ENCODE peak calls at places on chromosomes 1 and 21, in five cellular contexts. E, C, J, K and H are unnamed samples.

GRCh38 chr21:24895885-24896734 is 711.2 kb downstream of the MRPL39 start:
- DNase-seq in E (no peak), C (peak), J (no peak), K (no peak), H (no peak)

GRCh38 chr1:192158181-192158580 is at the start of gene RGS18:
- DNase-seq in E (no peak), C (peak), J (no peak), K (no peak), H (no peak)

GRCh38 chr21:44485254-44485793 is 30.0 kb downstream of the LRRC3 start:
- DNase-seq in E (no peak), C (peak), J (peak), K (peak), H (peak)

GRCh38 chr1:50105430-50105829 is 3.3 kb upstream of the ELAVL4 start:
- DNase-seq in E (no peak), C (no peak), J (no peak), K (peak), H (no peak)

GRCh38 chr1:182568647-182569284 is 20.3 kb downstream of the RNASEL start:
- DNase-seq in E (no peak), C (no peak), J (no peak), K (no peak), H (no peak)

GRCh38 chr1:15153842-15154479 is 414 bp downstream of the TMEM51 start:
- DNase-seq in E (no peak), C (peak), J (peak), K (peak), H (peak)

GRCh38 chr1:35558374-35559316 is 1.0 kb downstream of the NCDN start:
- DNase-seq in E (no peak), C (no peak), J (no peak), K (peak), H (no peak)

GRCh38 chr1:156859523-156860112 is 701 bp upstream of the INSRR start:
- DNase-seq in E (no peak), C (no peak), J (no peak), K (no peak), H (peak)

GRCh38 chr21:32477424-32477745 is 64.9 kb downstream of the EVA1C start:
- DNase-seq in E (no peak), C (no peak), J (no peak), K (no peak), H (no peak)

GRCh38 chr1:94922756-94923465 is 4.0 kb downstream of the CNN3 start:
- DNase-seq in E (no peak), C (peak), J (no peak), K (no peak), H (no peak)

GRCh38 chr1:61247881-61248752 is 165.8 kb downstream of the NFIA start:
- DNase-seq in E (no peak), C (no peak), J (no peak), K (no peak), H (no peak)

GRCh38 chr1:5423109-5423508 is 569.1 kb downstream of the NPHP4 start:
- DNase-seq in E (no peak), C (no peak), J (no peak), K (no peak), H (no peak)

GRCh38 chr1:83641206-83641658 is 357.7 kb downstream of the TTLL7 start:
- DNase-seq in E (no peak), C (no peak), J (no peak), K (no peak), H (no peak)

GRCh38 chr1:113783254-113784103 is 24.2 kb upstream of the PHTF1 start:
- DNase-seq in E (no peak), C (peak), J (no peak), K (no peak), H (no peak)

GRCh38 chr1:6666696-6667095 is 34.9 kb downstream of the DNAJC11 start:
- DNase-seq in E (no peak), C (no peak), J (no peak), K (peak), H (no peak)

GRCh38 chr1:12368646-12369045 is 138.8 kb downstream of the VPS13D start:
- DNase-seq in E (peak), C (no peak), J (no peak), K (no peak), H (no peak)

GRCh38 chr1:160951443-160952128 is 3.0 kb downstream of the ITLN2 start:
- DNase-seq in E (peak), C (peak), J (peak), K (peak), H (peak)

GRCh38 chr1:19734056-19734455 is 65.7 kb downstream of the TMCO4 start:
- DNase-seq in E (no peak), C (no peak), J (no peak), K (no peak), H (no peak)

GRCh38 chr1:182397653-182398388 is 2.6 kb downstream of the TEDDM1 start:
- DNase-seq in E (no peak), C (peak), J (no peak), K (no peak), H (no peak)

GRCh38 chr1:120179420-120180348 is 3.4 kb upstream of the SEC22B start:
- DNase-seq in E (no peak), C (peak), J (no peak), K (no peak), H (peak)

DNA sequence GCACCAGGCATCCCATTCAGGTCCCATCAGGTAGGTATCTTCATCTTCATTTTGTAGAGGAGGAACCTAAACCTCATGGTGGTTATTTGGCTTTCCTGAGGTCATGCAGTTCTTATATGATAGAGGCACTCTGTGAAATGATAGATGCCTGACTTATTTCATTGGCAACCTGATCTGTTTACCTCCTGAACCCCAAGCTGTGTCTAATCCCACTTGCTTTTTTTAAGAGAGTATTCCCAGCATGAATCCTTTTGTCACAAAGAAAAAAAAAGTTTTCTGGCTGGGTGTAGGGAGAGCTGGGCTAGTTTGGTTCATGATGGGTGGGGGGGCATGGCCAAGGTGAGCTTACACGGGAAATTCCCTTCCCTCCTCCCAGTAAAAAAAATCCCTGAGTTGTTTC is 154.2 kb downstream of the TENT5C start:
- DNase-seq in E (no peak), C (no peak), J (no peak), K (no peak), H (no peak)
- TF ChIP-seq USF2 in E (no peak), C (no peak), J (no peak), K (no peak), H (no peak)

GRCh38 chr1:56683569-56683968 is 38.5 kb downstream of the PRKAA2 start:
- DNase-seq in E (peak), C (no peak), J (no peak), K (no peak), H (no peak)

GRCh38 chr1:56686171-56686570 is 41.1 kb downstream of the PRKAA2 start:
- DNase-seq in E (no peak), C (peak), J (no peak), K (no peak), H (no peak)

GRCh38 chr1:56688522-56689026 is 43.5 kb downstream of the PRKAA2 start:
- DNase-seq in E (peak), C (peak), J (peak), K (no peak), H (no peak)
- TF ChIP-seq MAFK in E (peak), C (no peak), J (peak), K (no peak), H (peak)

GRCh38 chr1:203186446-203187305 is at the start of gene CHI3L1:
- DNase-seq in E (no peak), C (no peak), J (no peak), K (no peak), H (no peak)

GRCh38 chr1:203184467-203184866 is 2.0 kb downstream of the CHI3L1 start:
- DNase-seq in E (no peak), C (no peak), J (no peak), K (no peak), H (no peak)

GRCh38 chr1:203186091-203186445 is 436 bp downstream of the CHI3L1 start:
- DNase-seq in E (no peak), C (no peak), J (no peak), K (no peak), H (no peak)

GRCh38 chr1:203185061-203185461 is 1.4 kb downstream of the CHI3L1 start:
- DNase-seq in E (no peak), C (no peak), J (no peak), K (no peak), H (no peak)

GRCh38 chr1:203185585-203185984 is 919 bp downstream of the CHI3L1 start:
- DNase-seq in E (no peak), C (no peak), J (no peak), K (no peak), H (no peak)
- TF ChIP-seq USF2 in E (no peak), C (no peak), J (no peak), K (no peak), H (no peak)

GRCh38 chr1:245788886-245789285 is 634.1 kb downstream of the KIF26B start:
- DNase-seq in E (no peak), C (no peak), J (no peak), K (no peak), H (no peak)

GRCh38 chr1:245788269-245788668 is 633.5 kb downstream of the KIF26B start:
- DNase-seq in E (no peak), C (peak), J (no peak), K (no peak), H (no peak)

GRCh38 chr1:245790441-245790840 is 635.7 kb downstream of the KIF26B start:
- DNase-seq in E (no peak), C (peak), J (no peak), K (no peak), H (no peak)

GRCh38 chr1:245779797-245780529 is 625.2 kb downstream of the KIF26B start:
- DNase-seq in E (no peak), C (no peak), J (no peak), K (peak), H (no peak)

GRCh38 chr1:245785433-245785832 is 630.6 kb downstream of the KIF26B start:
- DNase-seq in E (no peak), C (no peak), J (no peak), K (no peak), H (no peak)
- TF ChIP-seq MAFK in E (no peak), C (no peak), J (no peak), K (no peak), H (no peak)

GRCh38 chr1:92366045-92366405 is 67.2 kb downstream of the RPAP2 start:
- DNase-seq in E (no peak), C (no peak), J (no peak), K (no peak), H (no peak)
- TF ChIP-seq USF2 in E (no peak), C (no peak), J (no peak), K (no peak), H (no peak)

DNA sequence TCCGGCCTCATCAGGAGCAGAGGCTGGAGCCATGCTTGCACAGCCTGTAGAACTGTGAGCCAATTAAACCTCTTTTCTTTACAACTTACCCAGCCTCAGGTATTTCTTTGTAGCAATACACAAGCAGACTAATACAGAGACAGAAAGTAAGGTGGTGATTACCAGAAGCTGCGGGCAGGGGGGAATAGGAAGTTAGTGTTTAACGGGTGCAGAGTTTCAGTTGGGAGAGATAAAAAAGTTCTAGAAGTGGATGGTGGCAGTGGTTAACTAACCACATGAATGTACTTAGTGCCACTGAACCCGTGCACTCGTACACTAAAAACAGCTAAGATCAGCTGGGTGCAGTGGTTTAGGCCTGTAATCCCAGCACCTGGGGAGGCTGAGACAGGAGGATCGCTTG is 80.4 kb upstream of the TARDBP start:
- DNase-seq in E (no peak), C (no peak), J (no peak), K (no peak), H (no peak)
- TF ChIP-seq MAFK in E (no peak), C (no peak), J (no peak), K (no peak), H (no peak)

DNA sequence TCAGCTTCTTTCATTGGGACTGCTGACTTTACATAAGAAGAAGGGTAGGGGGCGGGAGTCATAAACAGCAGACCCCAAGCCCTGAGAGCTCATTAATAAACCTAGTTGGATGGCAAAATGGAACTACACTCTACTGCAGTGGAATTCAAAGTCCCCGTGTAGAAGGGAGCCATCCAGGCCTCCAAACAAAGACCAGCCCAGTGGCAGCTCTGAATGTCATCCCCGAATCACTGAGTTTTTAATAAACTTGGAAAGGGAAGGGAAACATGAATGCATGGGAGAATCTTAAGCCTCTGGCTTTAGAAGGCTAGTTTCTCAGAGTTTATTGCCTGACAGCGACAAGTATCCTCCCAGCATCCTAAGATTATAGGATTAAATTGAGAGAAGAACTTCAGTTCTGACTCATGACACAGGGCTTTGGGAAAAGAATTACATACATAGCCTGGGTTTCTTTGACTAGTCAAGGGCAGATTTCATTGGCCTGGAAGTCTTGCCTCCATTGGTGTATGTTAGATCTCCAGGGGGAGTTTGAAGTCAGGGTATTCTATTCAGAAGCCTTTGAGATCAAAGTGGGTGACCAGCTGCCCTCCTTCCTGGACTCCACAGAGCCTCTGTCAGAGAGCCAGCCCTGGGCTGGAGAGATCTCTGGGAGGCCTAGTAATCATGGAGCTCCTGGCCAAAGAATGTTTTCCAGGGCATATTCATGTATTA is 3.8 kb downstream of the ATF3 start:
- DNase-seq in E (no peak), C (no peak), J (no peak), K (no peak), H (no peak)
- TF ChIP-seq USF2 in E (no peak), C (no peak), J (no peak), K (no peak), H (no peak)

DNA sequence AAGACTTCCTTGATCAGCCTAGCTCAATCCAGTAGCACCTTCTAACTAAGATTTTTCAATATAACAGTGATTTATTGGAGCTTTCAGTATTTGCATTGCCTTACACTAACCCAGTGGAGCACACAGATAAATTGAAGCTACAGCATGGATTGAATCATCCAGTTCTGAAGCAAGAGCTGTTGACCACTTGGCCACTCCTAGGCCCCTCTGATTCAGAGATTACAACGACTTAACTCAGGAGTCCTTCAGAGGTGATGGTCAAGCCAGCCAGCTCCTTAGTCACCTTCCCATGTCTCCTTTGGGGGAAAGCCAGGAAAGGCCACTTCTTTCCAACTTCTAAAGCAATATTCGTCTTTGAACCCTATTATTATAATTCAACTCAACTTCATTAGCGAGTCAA is 151.8 kb downstream of the TENT5C start:
- DNase-seq in E (no peak), C (peak), J (no peak), K (no peak), H (no peak)
- TF ChIP-seq MAFK in E (no peak), C (no peak), J (no peak), K (no peak), H (no peak)

GRCh38 chr1:39671433-39671792 is 494 bp downstream of the NT5C1A start:
- DNase-seq in E (no peak), C (no peak), J (no peak), K (peak), H (peak)
- TF ChIP-seq USF2 in E (no peak), C (no peak), J (no peak), K (no peak), H (no peak)